ENCODE peak calls at places on chromosomes 11 and 22, in four cellular contexts. W is PC-9, T is fibroblast of lung, O is tibial nerve. N is an unnamed sample.

GRCh38 chr11:88175707-88176066 is 444 bp upstream of the RAB38 start:
- DNase-seq in W (no peak), O (no peak), T (peak), N (peak)

GRCh38 chr11:8249482-8249881 is 14.2 kb downstream of the LMO1 start:
- DNase-seq in W (no peak), O (no peak), T (no peak), N (no peak)

GRCh38 chr11:63873381-63873780 is 34.5 kb downstream of the MARK2 start:
- DNase-seq in T (no peak), O (no peak), W (no peak), N (no peak)

GRCh38 chr11:74255741-74256369 is 55.6 kb downstream of the P4HA3 start:
- DNase-seq in T (peak), W (peak), O (peak), N (peak)

GRCh38 chr22:39559456-39560105 is 11.0 kb upstream of the CACNA1I start:
- DNase-seq in O (no peak), W (peak), T (no peak), N (no peak)

GRCh38 chr22:31055322-31056159 is 25.6 kb upstream of the SMTN start:
- DNase-seq in T (peak), O (peak), W (peak), N (peak)

GRCh38 chr11:119774180-119774763 is 45.3 kb upstream of the NECTIN1 start:
- DNase-seq in T (peak), W (peak), O (no peak), N (peak)

GRCh38 chr22:46547179-46547882 is 9.9 kb upstream of the CELSR1 start:
- DNase-seq in O (no peak), T (peak), W (peak), N (peak)

GRCh38 chr22:22605074-22605404 is 39.4 kb upstream of the GGTLC2 start:
- DNase-seq in O (no peak), W (no peak), T (no peak), N (no peak)

GRCh38 chr11:7905961-7906429 is 25.1 kb downstream of the OR10A6 start:
- DNase-seq in T (no peak), W (peak), O (no peak), N (no peak)

GRCh38 chr22:17171313-17172171 is 12.5 kb upstream of the HDHD5 start:
- DNase-seq in W (peak), O (peak), T (peak), N (peak)

GRCh38 chr22:39469681-39470461 is 13.1 kb downstream of the MGAT3 start:
- DNase-seq in T (no peak), O (no peak), W (no peak), N (no peak)

GRCh38 chr11:61579398-61580291 is 1.2 kb downstream of the SYT7 start:
- DNase-seq in O (no peak), T (no peak), W (no peak), N (no peak)

GRCh38 chr11:85815186-85815911 is 4.4 kb upstream of the SYTL2 start:
- DNase-seq in T (peak), W (no peak), O (no peak), N (no peak)

GRCh38 chr22:28024422-28024888 is 105.4 kb upstream of the PITPNB start:
- DNase-seq in W (no peak), O (no peak), T (no peak), N (no peak)

GRCh38 chr11:73386568-73386967 is 10.4 kb downstream of the RELT start:
- DNase-seq in O (no peak), T (no peak), W (no peak), N (no peak)

GRCh38 chr22:38110008-38110862 is at the start of gene BAIAP2L2:
- DNase-seq in W (peak), O (no peak), T (no peak), N (no peak)

GRCh38 chr11:120030411-120030810 is 107.5 kb downstream of the TRIM29 start:
- DNase-seq in W (no peak), T (no peak), O (no peak), N (no peak)

GRCh38 chr11:65853249-65853979 is 4.6 kb downstream of the CFL1 start:
- DNase-seq in W (no peak), T (no peak), O (no peak), N (no peak)

GRCh38 chr11:27839226-27839913 is 139.1 kb upstream of the BDNF start:
- DNase-seq in O (no peak), T (peak), W (no peak), N (peak)

GRCh38 chr11:293293-293851 is 4.4 kb downstream of the PGGHG start:
- DNase-seq in O (no peak), W (no peak), T (no peak), N (no peak)

GRCh38 chr22:28438183-28438778 is 241.4 kb downstream of the TTC28 start:
- DNase-seq in W (no peak), T (no peak), O (no peak), N (no peak)

GRCh38 chr11:91244921-91245320 is 979.7 kb upstream of the FAT3 start:
- DNase-seq in T (no peak), O (no peak), W (no peak), N (no peak)

GRCh38 chr11:131609317-131609716 is 238.9 kb downstream of the NTM start:
- DNase-seq in W (no peak), T (peak), O (no peak), N (peak)

GRCh38 chr11:20873054-20873453 is 203.7 kb downstream of the NELL1 start:
- DNase-seq in O (no peak), W (no peak), T (no peak), N (no peak)

GRCh38 chr11:35563413-35564245 is 38.2 kb upstream of the PAMR1 start:
- DNase-seq in T (peak), W (no peak), O (no peak), N (no peak)

GRCh38 chr22:29509298-29509697 is 29.3 kb downstream of the NEFH start:
- DNase-seq in O (no peak), W (no peak), T (no peak), N (no peak)

GRCh38 chr22:50576070-50576469 is 2.2 kb downstream of the CPT1B start:
- DNase-seq in W (peak), O (no peak), T (peak), N (peak)

GRCh38 chr22:50280708-50281383 is 10.7 kb upstream of the MAPK11 start:
- DNase-seq in O (no peak), W (no peak), T (no peak), N (no peak)

GRCh38 chr11:75667268-75667830 is 1.5 kb downstream of the MAP6 start:
- DNase-seq in W (peak), O (no peak), T (no peak), N (no peak)

GRCh38 chr11:124656759-124657627 is 16.5 kb downstream of the SIAE start:
- DNase-seq in T (peak), O (no peak), W (no peak), N (peak)

GRCh38 chr11:64858467-64859401 is 14.3 kb upstream of the CDC42BPG start:
- DNase-seq in W (no peak), O (no peak), T (no peak), N (no peak)

GRCh38 chr11:12827929-12828812 is 153.9 kb downstream of the TEAD1 start:
- DNase-seq in O (no peak), T (peak), W (peak), N (peak)

GRCh38 chr11:61690706-61691377 is 10.7 kb downstream of the DAGLA start:
- DNase-seq in W (no peak), O (no peak), T (no peak), N (no peak)

GRCh38 chr11:20022363-20023081 is 137.8 kb downstream of the DBX1 start:
- DNase-seq in O (no peak), T (peak), W (no peak), N (peak)

GRCh38 chr22:48253573-48253972 is 1491.1 kb downstream of the TBC1D22A start:
- DNase-seq in W (no peak), T (no peak), O (no peak), N (no peak)

GRCh38 chr11:134453441-134453840 is 41.4 kb upstream of the B3GAT1 start:
- DNase-seq in O (no peak), T (no peak), W (no peak), N (no peak)

GRCh38 chr11:118914178-118914918 is 11.4 kb downstream of the BCL9L start:
- DNase-seq in W (peak), O (no peak), T (no peak), N (no peak)

GRCh38 chr11:86447763-86448480 is 73.2 kb downstream of the CCDC81 start:
- DNase-seq in T (no peak), O (no peak), W (no peak), N (no peak)

GRCh38 chr11:1571760-1572199 is 291 bp downstream of the DUSP8 start:
- DNase-seq in T (no peak), O (no peak), W (no peak), N (no peak)
- H3K4me3 ChIP-seq in T (no peak), O (peak), W (no peak), N (peak)

GRCh38 chr11:112477929-112478317 is 217.3 kb upstream of the PLET1 start:
- DNase-seq in O (no peak), W (no peak), T (no peak), N (no peak)
- TF ChIP-seq CTCF in O (no peak), W (no peak), T (no peak), N (no peak)

GRCh38 chr11:78145511-78146030 is 6.1 kb upstream of the ALG8 start:
- DNase-seq in T (no peak), W (no peak), O (no peak), N (no peak)

GRCh38 chr11:78139422-78140391 is at the start of gene ALG8:
- DNase-seq in T (peak), O (peak), W (peak), N (peak)

GRCh38 chr11:78138281-78138680 is 1.1 kb downstream of the ALG8 start:
- DNase-seq in T (no peak), W (no peak), O (no peak), N (no peak)

GRCh38 chr11:78138694-78139421 is 568 bp downstream of the ALG8 start:
- DNase-seq in W (peak), O (no peak), T (no peak), N (peak)

GRCh38 chr11:78140392-78141077 is 1.1 kb upstream of the ALG8 start:
- DNase-seq in W (no peak), O (no peak), T (no peak), N (no peak)
- H3K4me3 ChIP-seq in W (peak), O (no peak), T (peak), N (peak)

GRCh38 chr11:68872216-68873003 is 30.7 kb upstream of the CPT1A start:
- DNase-seq in O (no peak), W (no peak), T (no peak), N (peak)
- TF ChIP-seq CTCF in O (no peak), W (no peak), T (no peak), N (no peak)

N was measured in choroid plexus epithelial cell.